ENCODE peak calls at places on chromosome 6, in four cellular contexts. One of them, this sample, is unnamed.

GRCh38 chr6:30044630-30045029 is 16.4 kb upstream of the POLR1H start:
- DNase-seq in GM12864: no peak
- DNase-seq in fibroblast of mammary gland: peak
- DNase-seq in cardiac fibroblast: peak
- DNase-seq in this sample: no peak

GRCh38 chr6:20953019-20953418 is 418.8 kb downstream of the CDKAL1 start:
- DNase-seq in fibroblast of mammary gland: no peak
- DNase-seq in cardiac fibroblast: no peak
- DNase-seq in GM12864: no peak
- DNase-seq in this sample: no peak

GRCh38 chr6:43471399-43471798 is 6.0 kb upstream of the TJAP1 start:
- DNase-seq in fibroblast of mammary gland: no peak
- DNase-seq in cardiac fibroblast: no peak
- DNase-seq in GM12864: no peak
- DNase-seq in this sample: no peak

GRCh38 chr6:108799356-108799720 is 48.9 kb upstream of the ARMC2 start:
- DNase-seq in fibroblast of mammary gland: no peak
- DNase-seq in cardiac fibroblast: no peak
- DNase-seq in GM12864: no peak
- DNase-seq in this sample: no peak

GRCh38 chr6:25054469-25054868 is 118.7 kb upstream of the RIPOR2 start:
- DNase-seq in fibroblast of mammary gland: peak
- DNase-seq in GM12864: no peak
- DNase-seq in cardiac fibroblast: peak
- DNase-seq in this sample: no peak

GRCh38 chr6:158416841-158417759 is 104.8 kb downstream of the TULP4 start:
- DNase-seq in cardiac fibroblast: peak
- DNase-seq in fibroblast of mammary gland: no peak
- DNase-seq in GM12864: no peak
- DNase-seq in this sample: no peak

GRCh38 chr6:162533009-162533400 is 194.6 kb downstream of the PRKN start:
- DNase-seq in GM12864: no peak
- DNase-seq in fibroblast of mammary gland: no peak
- DNase-seq in cardiac fibroblast: peak
- DNase-seq in this sample: no peak

GRCh38 chr6:128277379-128277778 is 243.0 kb downstream of the PTPRK start:
- DNase-seq in GM12864: no peak
- DNase-seq in fibroblast of mammary gland: no peak
- DNase-seq in cardiac fibroblast: no peak
- DNase-seq in this sample: no peak

GRCh38 chr6:37004044-37004984 is 1.1 kb upstream of the FGD2 start:
- DNase-seq in GM12864: no peak
- DNase-seq in fibroblast of mammary gland: no peak
- DNase-seq in cardiac fibroblast: no peak
- DNase-seq in this sample: peak

GRCh38 chr6:166305562-166306117 is 2.6 kb downstream of the PRR18 start:
- DNase-seq in fibroblast of mammary gland: no peak
- DNase-seq in cardiac fibroblast: no peak
- DNase-seq in GM12864: no peak
- DNase-seq in this sample: no peak

GRCh38 chr6:119446623-119447008 is 97.1 kb upstream of the MAN1A1 start:
- DNase-seq in GM12864: no peak
- DNase-seq in cardiac fibroblast: peak
- DNase-seq in fibroblast of mammary gland: peak
- DNase-seq in this sample: no peak

GRCh38 chr6:130426078-130426726 is 60.4 kb downstream of the TMEM200A start:
- DNase-seq in fibroblast of mammary gland: peak
- DNase-seq in cardiac fibroblast: no peak
- DNase-seq in GM12864: no peak
- DNase-seq in this sample: no peak

GRCh38 chr6:83086751-83087150 is 19.3 kb downstream of the DOP1A start:
- DNase-seq in fibroblast of mammary gland: no peak
- DNase-seq in GM12864: no peak
- DNase-seq in cardiac fibroblast: no peak
- DNase-seq in this sample: peak

GRCh38 chr6:28895131-28895812 is 28.5 kb downstream of the TRIM27 start:
- DNase-seq in GM12864: peak
- DNase-seq in cardiac fibroblast: peak
- DNase-seq in fibroblast of mammary gland: peak
- DNase-seq in this sample: peak

GRCh38 chr6:42278131-42278853 is 60.6 kb upstream of the MRPS10 start:
- DNase-seq in fibroblast of mammary gland: no peak
- DNase-seq in GM12864: no peak
- DNase-seq in cardiac fibroblast: no peak
- DNase-seq in this sample: no peak

GRCh38 chr6:7978736-7979135 is 68.1 kb upstream of the TXNDC5 start:
- DNase-seq in GM12864: peak
- DNase-seq in cardiac fibroblast: no peak
- DNase-seq in fibroblast of mammary gland: no peak
- DNase-seq in this sample: peak

GRCh38 chr6:154169193-154169847 is 130.3 kb downstream of the OPRM1 start:
- DNase-seq in fibroblast of mammary gland: no peak
- DNase-seq in cardiac fibroblast: no peak
- DNase-seq in GM12864: no peak
- DNase-seq in this sample: no peak

GRCh38 chr6:124679392-124679791 is 282.8 kb upstream of the RNF217 start:
- DNase-seq in GM12864: no peak
- DNase-seq in fibroblast of mammary gland: peak
- DNase-seq in cardiac fibroblast: peak
- DNase-seq in this sample: no peak

GRCh38 chr6:45417461-45417860 is 39.7 kb upstream of the SUPT3H start:
- DNase-seq in fibroblast of mammary gland: peak
- DNase-seq in cardiac fibroblast: no peak
- DNase-seq in GM12864: no peak
- DNase-seq in this sample: no peak

GRCh38 chr6:4946521-4946920 is 57.3 kb downstream of the RPP40 start:
- DNase-seq in GM12864: no peak
- DNase-seq in fibroblast of mammary gland: no peak
- DNase-seq in cardiac fibroblast: no peak
- DNase-seq in this sample: no peak

GRCh38 chr6:33237731-33238130 is 29.4 kb downstream of the RING1 start:
- DNase-seq in GM12864: no peak
- DNase-seq in fibroblast of mammary gland: no peak
- DNase-seq in cardiac fibroblast: no peak
- DNase-seq in this sample: no peak

GRCh38 chr6:150004101-150004782 is 21.1 kb downstream of the RAET1L start:
- DNase-seq in GM12864: peak
- DNase-seq in cardiac fibroblast: no peak
- DNase-seq in fibroblast of mammary gland: no peak
- DNase-seq in this sample: peak

GRCh38 chr6:157498817-157499216 is 117.8 kb downstream of the ZDHHC14 start:
- DNase-seq in GM12864: no peak
- DNase-seq in fibroblast of mammary gland: no peak
- DNase-seq in cardiac fibroblast: no peak
- DNase-seq in this sample: no peak

GRCh38 chr6:13513606-13514502 is 26.5 kb upstream of the GFOD1 start:
- DNase-seq in GM12864: peak
- DNase-seq in fibroblast of mammary gland: no peak
- DNase-seq in cardiac fibroblast: no peak
- DNase-seq in this sample: no peak

GRCh38 chr6:84764332-84765049 is at the start of gene TBX18:
- DNase-seq in GM12864: no peak
- DNase-seq in cardiac fibroblast: peak
- DNase-seq in fibroblast of mammary gland: peak
- DNase-seq in this sample: no peak

GRCh38 chr6:84766118-84766683 is 1.8 kb upstream of the TBX18 start:
- DNase-seq in GM12864: no peak
- DNase-seq in cardiac fibroblast: no peak
- DNase-seq in fibroblast of mammary gland: no peak
- DNase-seq in this sample: no peak

GRCh38 chr6:84763397-84764331 is 734 bp downstream of the TBX18 start:
- DNase-seq in fibroblast of mammary gland: peak
- DNase-seq in GM12864: no peak
- DNase-seq in cardiac fibroblast: peak
- DNase-seq in this sample: no peak

GRCh38 chr6:84762941-84763396 is 1.4 kb downstream of the TBX18 start:
- DNase-seq in cardiac fibroblast: no peak
- DNase-seq in fibroblast of mammary gland: no peak
- DNase-seq in GM12864: no peak
- DNase-seq in this sample: no peak

DNA sequence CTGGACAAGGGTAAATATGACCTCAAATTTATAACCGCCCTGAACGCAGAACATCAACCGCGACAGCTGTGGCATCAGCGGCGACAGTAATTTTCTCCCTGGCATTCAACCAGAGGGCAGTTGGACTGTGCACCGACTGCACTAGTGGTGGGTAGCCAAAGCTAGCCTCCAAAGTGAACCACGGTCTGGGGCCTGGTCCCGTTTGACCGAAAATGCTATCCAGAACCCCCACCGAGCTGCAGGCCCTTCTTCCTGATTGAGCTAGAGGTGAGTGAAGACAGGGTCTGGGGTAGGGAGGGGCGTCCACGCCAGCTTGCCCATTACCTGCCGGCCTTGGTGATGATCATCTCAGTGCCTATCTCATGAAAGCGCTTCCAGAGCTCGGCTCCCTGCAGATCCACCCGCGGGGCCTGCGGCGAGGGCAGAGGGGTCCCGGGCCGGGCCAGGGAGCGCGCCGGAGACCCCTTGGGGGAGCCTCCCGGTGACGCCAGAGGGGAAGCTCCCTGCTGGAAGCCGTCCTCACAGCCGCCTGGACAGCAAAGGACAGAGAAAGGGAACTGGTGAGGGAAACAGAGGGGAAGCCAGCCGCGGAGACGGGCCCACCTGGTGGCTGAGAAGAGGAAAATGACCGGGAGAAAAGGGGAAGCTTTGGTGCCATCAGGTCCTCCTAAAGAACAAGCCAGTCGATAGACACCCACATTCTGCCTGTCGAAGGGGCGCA is 2.0 kb downstream of the TBX18 start:
- DNase-seq in cardiac fibroblast: peak
- DNase-seq in fibroblast of mammary gland: peak
- DNase-seq in GM12864: no peak
- DNase-seq in this sample: no peak
- TF ChIP-seq CTCF in cardiac fibroblast: peak
- TF ChIP-seq CTCF in fibroblast of mammary gland: peak
- TF ChIP-seq CTCF in GM12864: no peak
- TF ChIP-seq CTCF in this sample: no peak

DNA sequence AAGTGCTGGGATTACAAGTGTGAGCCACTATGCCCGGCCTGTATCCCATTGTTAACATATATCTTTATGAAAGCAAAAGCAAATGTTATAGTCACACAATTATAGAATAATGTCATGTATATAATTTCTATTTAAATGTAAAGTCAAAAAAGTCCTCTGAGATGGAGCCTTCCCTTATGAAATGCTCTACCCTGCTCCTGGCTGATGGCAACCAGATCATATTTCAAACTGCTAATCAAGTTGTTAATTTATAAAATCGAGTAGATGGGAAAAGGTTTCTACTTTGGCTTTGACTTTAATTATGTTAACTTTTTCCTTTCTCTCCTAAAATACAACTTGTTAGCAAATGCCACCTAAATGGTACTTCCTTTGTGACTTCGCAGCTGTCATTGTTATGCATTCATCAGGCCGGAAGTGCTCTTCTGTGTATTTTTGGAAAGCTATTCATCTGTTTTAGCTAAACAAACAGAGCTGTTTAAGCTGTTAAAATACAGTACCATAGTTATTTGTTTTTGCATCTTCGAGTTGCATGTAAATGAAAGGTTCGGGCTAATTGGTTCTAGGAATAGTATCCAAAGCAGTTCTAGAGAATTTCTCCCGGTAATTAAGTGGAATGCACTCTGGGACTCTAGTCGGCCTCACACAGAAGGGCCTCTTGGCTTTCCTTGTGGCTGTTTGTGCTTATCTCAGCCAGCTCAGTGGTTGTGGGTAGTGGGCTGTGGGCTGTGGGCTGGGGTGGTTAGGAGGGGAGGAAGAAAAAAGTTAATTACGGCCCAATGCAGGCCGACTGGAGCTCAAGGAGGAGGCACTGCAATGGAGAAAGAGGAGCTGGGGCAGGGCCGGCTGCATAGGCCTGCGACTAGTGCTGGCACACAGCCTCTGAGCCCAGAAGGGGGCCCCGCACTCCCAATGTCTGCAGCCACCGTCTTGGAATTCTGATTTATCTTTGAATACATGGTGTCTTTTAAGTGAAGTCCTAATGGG is 34.8 kb downstream of the SLC35D3 start:
- DNase-seq in cardiac fibroblast: no peak
- DNase-seq in GM12864: no peak
- DNase-seq in fibroblast of mammary gland: no peak
- DNase-seq in this sample: no peak
- TF ChIP-seq CTCF in cardiac fibroblast: no peak
- TF ChIP-seq CTCF in GM12864: no peak
- TF ChIP-seq CTCF in fibroblast of mammary gland: no peak
- TF ChIP-seq CTCF in this sample: no peak

GRCh38 chr6:15643542-15643941 is 19.3 kb downstream of the DTNBP1 start:
- DNase-seq in cardiac fibroblast: no peak
- DNase-seq in GM12864: no peak
- DNase-seq in fibroblast of mammary gland: no peak
- DNase-seq in this sample: no peak

GRCh38 chr6:15644904-15645303 is 17.9 kb downstream of the DTNBP1 start:
- DNase-seq in cardiac fibroblast: no peak
- DNase-seq in GM12864: no peak
- DNase-seq in fibroblast of mammary gland: no peak
- DNase-seq in this sample: no peak

GRCh38 chr6:15638373-15638772 is 24.5 kb downstream of the DTNBP1 start:
- DNase-seq in fibroblast of mammary gland: no peak
- DNase-seq in cardiac fibroblast: no peak
- DNase-seq in GM12864: no peak
- DNase-seq in this sample: no peak

GRCh38 chr6:15642276-15642675 is 20.6 kb downstream of the DTNBP1 start:
- DNase-seq in cardiac fibroblast: no peak
- DNase-seq in GM12864: no peak
- DNase-seq in fibroblast of mammary gland: no peak
- DNase-seq in this sample: no peak
- TF ChIP-seq CTCF in cardiac fibroblast: peak
- TF ChIP-seq CTCF in GM12864: peak
- TF ChIP-seq CTCF in fibroblast of mammary gland: peak
- TF ChIP-seq CTCF in this sample: peak

DNA sequence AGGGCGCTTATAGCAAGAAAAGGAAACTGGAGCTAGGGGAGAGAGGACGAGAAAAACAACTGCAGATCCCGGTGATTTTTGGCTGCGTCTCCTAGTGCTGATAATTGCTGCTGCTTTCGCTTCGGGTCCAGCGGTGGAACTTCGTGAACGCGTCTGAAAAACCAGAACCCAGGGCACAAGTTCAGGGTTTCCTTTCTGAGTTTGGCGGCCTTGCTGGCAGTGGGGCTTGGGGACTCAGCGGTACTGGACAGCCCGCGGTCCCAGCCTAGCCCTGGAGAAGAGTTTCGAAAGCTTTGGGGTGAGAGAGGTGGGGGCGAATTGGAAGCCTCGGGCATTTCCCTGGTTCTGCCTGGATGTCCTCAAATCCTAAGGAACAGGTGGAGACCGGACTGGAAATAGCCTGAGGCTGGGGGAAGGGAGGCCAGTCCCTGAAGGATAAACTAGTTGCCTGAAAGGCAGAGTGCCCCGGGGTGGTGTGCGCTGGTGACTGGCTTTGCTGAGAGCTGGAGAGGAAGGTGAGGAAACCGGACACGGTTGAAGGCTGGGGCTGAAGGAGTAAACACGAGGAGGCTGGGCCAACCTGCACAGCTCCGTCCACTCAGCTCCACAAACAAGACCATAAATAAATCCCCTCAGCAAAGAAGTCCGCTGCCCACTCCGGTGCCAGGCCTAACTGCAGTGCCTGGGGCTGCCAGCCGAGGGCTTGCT is 857 bp downstream of the GMPR start:
- DNase-seq in fibroblast of mammary gland: no peak
- DNase-seq in cardiac fibroblast: no peak
- DNase-seq in GM12864: no peak
- DNase-seq in this sample: peak
- TF ChIP-seq CTCF in fibroblast of mammary gland: no peak
- TF ChIP-seq CTCF in cardiac fibroblast: peak
- TF ChIP-seq CTCF in GM12864: peak
- TF ChIP-seq CTCF in this sample: no peak

This sample was measured in GM13977.